ENCODE peak calls at places on chromosomes 5 and 9, in six cellular contexts. P is activated CD8-positive, alpha-beta memory T cell treated with anti-CD3 and anti-CD28 coated beads for 24 hours; L is T follicular helper cell; K is lower lobe of right lung; T is gastrocnemius medialis; Q is pancreas. Y is an unnamed sample.

GRCh38 chr5:132225165-132226032 is 2.3 kb downstream of the P4HA2 start:
- DNase-seq in P (no peak), K (no peak), L (peak; percentile 9), Q (peak; percentile 51), T (peak; percentile 45), Y (no peak)

GRCh38 chr5:57863661-57864060 is 381.1 kb upstream of the ACTBL2 start:
- DNase-seq in T (no peak), P (no peak), Q (no peak), K (no peak), L (no peak), Y (no peak)

GRCh38 chr5:176737001-176737745 is 73.2 kb upstream of the UNC5A start:
- DNase-seq in K (no peak), P (peak; percentile 35), Q (peak; percentile 6), T (no peak), L (no peak), Y (no peak)

GRCh38 chr5:1919750-1920149 is 37.0 kb upstream of the IRX4 start:
- DNase-seq in L (no peak), P (no peak), T (no peak), K (no peak), Q (no peak), Y (no peak)

GRCh38 chr9:133781828-133782135 is 43.6 kb upstream of the SARDH start:
- DNase-seq in Q (no peak), T (no peak), L (no peak), K (no peak), P (no peak), Y (no peak)

GRCh38 chr5:72010395-72010794 is 96.9 kb upstream of the MAP1B start:
- DNase-seq in T (no peak), Q (no peak), P (no peak), K (no peak), L (no peak), Y (peak; percentile 26)

GRCh38 chr9:131186622-131187021 is 61.2 kb downstream of the NUP214 start:
- DNase-seq in P (no peak), Q (no peak), L (no peak), K (no peak), T (no peak), Y (no peak)

GRCh38 chr5:1743061-1743768 is 56.4 kb downstream of the MRPL36 start:
- DNase-seq in L (no peak), K (no peak), T (peak; percentile 2), Q (no peak), P (no peak), Y (no peak)

GRCh38 chr5:176741566-176742211 is 68.7 kb upstream of the UNC5A start:
- DNase-seq in P (peak; percentile 45), T (no peak), L (no peak), Q (no peak), K (no peak), Y (peak; percentile 89)

GRCh38 chr5:164306662-164307061 is 801.2 kb downstream of the MAT2B start:
- DNase-seq in P (no peak), Q (no peak), K (no peak), L (no peak), T (no peak), Y (no peak)

GRCh38 chr9:124263158-124263557 is 5.4 kb downstream of the NEK6 start:
- DNase-seq in K (no peak), L (no peak), Q (no peak), T (no peak), P (no peak), Y (no peak)

GRCh38 chr5:136066705-136067271 is 38.0 kb downstream of the TGFBI start:
- DNase-seq in L (no peak), P (peak; percentile 37), Q (no peak), T (no peak), K (no peak), Y (no peak)

GRCh38 chr9:75185585-75186170 is 97.4 kb downstream of the OSTF1 start:
- DNase-seq in P (peak; percentile 62), K (peak; percentile 54), Q (peak; percentile 29), L (peak; percentile 18), T (no peak), Y (no peak)

GRCh38 chr5:143217065-143217803 is 186.3 kb downstream of the NR3C1 start:
- DNase-seq in P (no peak), T (no peak), Q (no peak), L (no peak), K (no peak), Y (no peak)

GRCh38 chr9:28774433-28775029 is 1201.2 kb upstream of the C9orf72 start:
- DNase-seq in Q (no peak), P (no peak), K (no peak), T (no peak), L (no peak), Y (no peak)

GRCh38 chr5:74164725-74165226 is 475.8 kb downstream of the ENC1 start:
- DNase-seq in Q (no peak), L (no peak), T (peak; percentile 57), P (no peak), K (no peak), Y (no peak)

GRCh38 chr9:6676254-6676928 is 30.9 kb upstream of the GLDC start:
- DNase-seq in T (no peak), Q (no peak), L (no peak), P (no peak), K (no peak), Y (no peak)

GRCh38 chr5:178383919-178384814 is 151.6 kb upstream of the PHYKPL start:
- DNase-seq in P (no peak), K (peak; percentile 24), Q (no peak), T (no peak), L (no peak), Y (no peak)

GRCh38 chr5:35675392-35675791 is 57.7 kb downstream of the SPEF2 start:
- DNase-seq in P (no peak), Q (no peak), L (no peak), K (no peak), T (no peak), Y (no peak)

GRCh38 chr9:131700765-131701433 is 39.0 kb downstream of the RAPGEF1 start:
- DNase-seq in P (no peak), T (no peak), K (no peak), Q (no peak), L (no peak), Y (no peak)

GRCh38 chr5:17167171-17167891 is 50.1 kb upstream of the BASP1 start:
- DNase-seq in K (no peak), L (no peak), Q (no peak), T (no peak), P (no peak), Y (no peak)

GRCh38 chr9:87882627-87883026 is at the start of gene SPATA31E1:
- DNase-seq in K (no peak), P (no peak), L (no peak), Q (no peak), T (no peak), Y (peak; percentile 81)